ENCODE peak calls at places on chromosomes 16 and 17, in eight cellular contexts. L, V, D, I, U, F, P and M are unnamed samples.

GRCh38 chr16:52496051-52496876 is 50.7 kb downstream of the TOX3 start:
- DNase-seq in L (no peak), V (no peak), D (no peak), I (no peak), U (no peak), F (no peak), P (no peak), M (no peak)

GRCh38 chr17:266701-267656 is 85.5 kb upstream of the DOC2B start:
- DNase-seq in L (no peak), V (peak; percentile 43), D (peak; percentile 72), I (peak; percentile 17), U (no peak), F (peak; percentile 10), P (no peak), M (no peak)

GRCh38 chr16:67878232-67878631 is 5.4 kb downstream of the EDC4 start:
- DNase-seq in L (no peak), V (no peak), D (no peak), I (no peak), U (no peak), F (no peak), P (no peak), M (no peak)

GRCh38 chr16:80936410-80936809 is 70.3 kb downstream of the CMC2 start:
- DNase-seq in L (no peak), V (no peak), D (no peak), I (no peak), U (no peak), F (no peak), P (no peak), M (no peak)

GRCh38 chr16:10683160-10683559 is 11.6 kb downstream of the TEKT5 start:
- DNase-seq in L (no peak), V (no peak), D (no peak), I (no peak), U (peak; percentile 86), F (no peak), P (no peak), M (no peak)

GRCh38 chr17:4658478-4659305 is 17.2 kb upstream of the ALOX15 start:
- DNase-seq in L (no peak), V (no peak), D (no peak), I (no peak), U (no peak), F (no peak), P (no peak), M (peak; percentile 58)

GRCh38 chr17:78974635-78975591 is 4.8 kb downstream of the LGALS3BP start:
- DNase-seq in L (no peak), V (peak; percentile 78), D (no peak), I (no peak), U (peak; percentile 93), F (peak; percentile 67), P (peak; percentile 67), M (no peak)

GRCh38 chr17:82285141-82285540 is 11.6 kb upstream of the CSNK1D start:
- DNase-seq in L (no peak), V (no peak), D (no peak), I (no peak), U (no peak), F (no peak), P (no peak), M (no peak)

GRCh38 chr17:66670211-66670610 is 164.7 kb upstream of the CACNG5 start:
- DNase-seq in L (no peak), V (no peak), D (no peak), I (no peak), U (no peak), F (no peak), P (no peak), M (no peak)

GRCh38 chr17:1577186-1577585 is 14.6 kb upstream of the PITPNA start:
- DNase-seq in L (no peak), V (peak; percentile 84), D (peak; percentile 93), I (peak; percentile 83), U (peak; percentile 98), F (peak; percentile 64), P (no peak), M (no peak)

GRCh38 chr17:33802349-33803272 is 452.5 kb upstream of the CCL2 start:
- DNase-seq in L (no peak), V (no peak), D (no peak), I (no peak), U (no peak), F (no peak), P (no peak), M (no peak)

GRCh38 chr16:84103678-84104077 is 13.1 kb downstream of the MBTPS1 start:
- DNase-seq in L (no peak), V (no peak), D (no peak), I (no peak), U (no peak), F (no peak), P (no peak), M (no peak)

GRCh38 chr16:57273359-57273758 is 11.1 kb downstream of the PLLP start:
- DNase-seq in L (no peak), V (no peak), D (no peak), I (no peak), U (no peak), F (no peak), P (no peak), M (no peak)

GRCh38 chr16:55506708-55507107 is 2.2 kb upstream of the LPCAT2 start:
- DNase-seq in L (no peak), V (no peak), D (no peak), I (no peak), U (no peak), F (no peak), P (no peak), M (no peak)

GRCh38 chr17:14579716-14580115 is 278.8 kb downstream of the HS3ST3B1 start:
- DNase-seq in L (no peak), V (no peak), D (no peak), I (no peak), U (no peak), F (no peak), P (no peak), M (no peak)

DNA sequence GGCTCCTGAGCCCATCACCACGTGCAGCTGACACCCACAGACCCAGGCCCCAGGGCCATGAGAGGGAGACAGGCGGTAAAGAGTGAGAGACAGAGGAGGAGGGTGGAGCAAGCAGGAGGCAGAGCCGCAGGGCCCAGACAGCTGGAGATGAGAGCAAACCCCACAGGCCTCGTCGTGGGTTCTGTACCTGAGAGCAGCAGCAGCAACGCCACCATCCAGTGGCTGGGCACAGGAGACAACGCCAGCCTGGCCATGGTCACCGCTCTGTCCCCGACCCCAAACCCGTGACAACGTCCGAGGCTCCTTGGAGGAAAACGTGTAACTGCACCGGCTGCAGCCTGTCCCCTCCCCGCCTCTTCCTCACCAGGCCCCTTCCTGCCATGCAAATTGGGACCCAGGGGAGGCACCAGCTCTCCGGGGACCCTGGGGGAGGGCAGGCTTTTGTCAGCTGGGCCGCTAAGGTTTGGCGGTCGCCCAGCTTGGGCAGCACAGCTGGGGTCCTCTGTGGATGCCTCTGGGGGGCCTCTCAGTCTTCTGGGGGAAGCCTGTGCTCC is at the start of gene CD79B:
- DNase-seq in L (no peak), V (no peak), D (no peak), I (no peak), U (no peak), F (no peak), P (no peak), M (no peak)
- TF ChIP-seq POLR2A in L (no peak), V (no peak), D (no peak), I (no peak), U (no peak), F (no peak), P (no peak), M (no peak)

GRCh38 chr17:59848385-59848668 is 44.4 kb downstream of the TUBD1 start:
- DNase-seq in L (no peak), V (no peak), D (no peak), I (no peak), U (no peak), F (no peak), P (no peak), M (no peak)

GRCh38 chr17:59844884-59845594 is 47.7 kb downstream of the TUBD1 start:
- DNase-seq in L (no peak), V (no peak), D (no peak), I (no peak), U (no peak), F (no peak), P (no peak), M (no peak)

GRCh38 chr17:59846391-59847165 is 46.2 kb downstream of the TUBD1 start:
- DNase-seq in L (peak; percentile 84), V (peak; percentile 69), D (peak; percentile 53), I (no peak), U (peak; percentile 95), F (no peak), P (peak; percentile 94), M (no peak)

GRCh38 chr17:59842901-59843652 is 49.7 kb downstream of the TUBD1 start:
- DNase-seq in L (peak; percentile 70), V (peak; percentile 41), D (no peak), I (no peak), U (no peak), F (peak; percentile 52), P (peak; percentile 96), M (no peak)

GRCh38 chr17:59845595-59846390 is 47.0 kb downstream of the TUBD1 start:
- DNase-seq in L (peak; percentile 72), V (no peak), D (no peak), I (no peak), U (no peak), F (peak; percentile 63), P (peak; percentile 90), M (peak; percentile 39)
- TF ChIP-seq POLR2A in L (no peak), V (no peak), D (no peak), I (peak; percentile 19), U (peak; percentile 25), F (no peak), P (no peak), M (no peak)

DNA sequence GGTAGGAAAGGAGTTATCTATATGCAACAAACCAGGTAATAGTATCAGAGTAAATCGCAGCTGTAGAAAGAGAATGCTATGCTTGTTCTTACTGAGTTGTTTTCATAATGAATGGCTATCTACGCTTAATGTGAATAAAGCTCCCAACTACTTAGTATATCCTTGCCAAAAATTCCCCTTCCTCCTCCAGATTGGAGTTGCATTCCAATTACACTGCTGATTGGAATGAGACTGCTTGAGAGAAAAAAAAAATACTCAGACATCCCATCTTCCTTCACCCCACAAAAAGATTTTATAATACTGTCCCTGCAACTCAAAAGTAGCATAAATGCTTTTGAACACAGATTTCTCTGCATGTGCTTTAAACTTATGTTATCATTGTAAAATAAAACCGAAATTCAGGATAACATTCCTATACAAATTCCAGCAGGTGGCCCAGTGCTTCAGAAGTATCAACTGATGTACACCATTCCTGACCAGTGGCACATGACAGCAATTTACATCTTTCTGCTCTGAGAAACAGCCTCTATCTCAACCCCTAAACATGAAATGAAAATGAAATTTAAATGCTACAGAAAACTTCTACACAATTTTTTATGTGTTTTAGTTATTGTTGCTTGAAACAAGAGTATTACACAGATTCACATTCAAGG is 47.0 kb downstream of the SMURF2 start:
- DNase-seq in L (no peak), V (no peak), D (no peak), I (no peak), U (no peak), F (no peak), P (no peak), M (no peak)
- TF ChIP-seq POLR2A in L (no peak), V (no peak), D (no peak), I (no peak), U (no peak), F (no peak), P (no peak), M (no peak)

DNA sequence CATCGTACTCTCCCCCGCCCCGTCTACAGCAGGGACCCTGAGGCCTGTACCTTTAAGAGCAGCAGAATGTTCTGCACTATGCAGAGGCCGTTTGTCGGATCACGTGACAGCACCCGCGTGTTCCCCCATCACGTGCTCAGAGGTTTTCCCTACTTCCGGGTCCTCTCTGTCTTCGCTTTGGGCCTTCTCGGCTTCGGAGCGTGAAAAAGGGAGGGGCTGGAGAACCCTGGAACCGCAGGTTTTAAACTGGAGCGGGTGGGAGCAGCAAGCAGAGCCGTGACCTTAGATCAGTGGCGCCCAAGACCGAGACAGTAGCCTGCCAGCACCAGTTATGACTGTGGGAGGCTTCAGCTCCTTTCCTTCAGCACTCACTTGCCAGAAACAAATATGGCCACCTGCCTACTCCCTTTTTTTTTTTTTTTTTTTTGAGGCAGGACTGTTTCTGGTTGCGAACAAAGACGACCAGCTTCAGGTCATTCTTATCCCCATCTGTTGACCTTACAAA is at the start of gene CLN3:
- DNase-seq in L (peak; percentile 98), V (peak; percentile 88), D (peak; percentile 96), I (peak; percentile 92), U (peak; percentile 98), F (peak; percentile 93), P (peak; percentile 93), M (peak; percentile 95)
- TF ChIP-seq POLR2A in L (no peak), V (peak; percentile 41), D (peak; percentile 47), I (no peak), U (no peak), F (no peak), P (no peak), M (peak; percentile 62)